ENCODE peak calls at places on chromosomes 16 and 17, in four cellular contexts. N is H1, G is IMR-90, O is mesenchymal stem cell. A is an unnamed sample.

GRCh38 chr17:80409626-80410025 is 5.3 kb upstream of the ENDOV start:
- DNase-seq in N (no peak), G (no peak), O (no peak), A (no peak)

GRCh38 chr17:82647593-82648164 is 565 bp downstream of the WDR45B start:
- DNase-seq in N (no peak), G (no peak), O (peak), A (peak)

GRCh38 chr17:77498875-77499698 is 358.3 kb downstream of the SEC14L1 start:
- DNase-seq in N (no peak), G (no peak), O (no peak), A (no peak)

GRCh38 chr17:15900871-15901270 is 44.1 kb upstream of the ADORA2B start:
- DNase-seq in N (no peak), G (no peak), O (no peak), A (no peak)

GRCh38 chr17:81386646-81387234 is 8.5 kb upstream of the BAHCC1 start:
- DNase-seq in N (no peak), G (no peak), O (no peak), A (no peak)

GRCh38 chr17:81252336-81253329 is 13.5 kb downstream of the NDUFAF8 start:
- DNase-seq in N (no peak), G (no peak), O (no peak), A (no peak)

GRCh38 chr16:82368041-82368440 is 198.0 kb upstream of the MPHOSPH6 start:
- DNase-seq in N (no peak), G (peak), O (peak), A (no peak)

GRCh38 chr17:80361495-80362220 is 53.3 kb upstream of the ENDOV start:
- DNase-seq in N (peak), G (no peak), O (peak), A (peak)

GRCh38 chr17:49132699-49133364 is at the start of gene B4GALNT2:
- DNase-seq in N (peak), G (no peak), O (peak), A (no peak)

GRCh38 chr16:4315185-4316102 is at the start of gene GLIS2:
- DNase-seq in N (peak), G (peak), O (peak), A (peak)

GRCh38 chr17:79612468-79613194 is 1.8 kb upstream of the RBFOX3 start:
- DNase-seq in N (peak), G (peak), O (no peak), A (peak)

DNA sequence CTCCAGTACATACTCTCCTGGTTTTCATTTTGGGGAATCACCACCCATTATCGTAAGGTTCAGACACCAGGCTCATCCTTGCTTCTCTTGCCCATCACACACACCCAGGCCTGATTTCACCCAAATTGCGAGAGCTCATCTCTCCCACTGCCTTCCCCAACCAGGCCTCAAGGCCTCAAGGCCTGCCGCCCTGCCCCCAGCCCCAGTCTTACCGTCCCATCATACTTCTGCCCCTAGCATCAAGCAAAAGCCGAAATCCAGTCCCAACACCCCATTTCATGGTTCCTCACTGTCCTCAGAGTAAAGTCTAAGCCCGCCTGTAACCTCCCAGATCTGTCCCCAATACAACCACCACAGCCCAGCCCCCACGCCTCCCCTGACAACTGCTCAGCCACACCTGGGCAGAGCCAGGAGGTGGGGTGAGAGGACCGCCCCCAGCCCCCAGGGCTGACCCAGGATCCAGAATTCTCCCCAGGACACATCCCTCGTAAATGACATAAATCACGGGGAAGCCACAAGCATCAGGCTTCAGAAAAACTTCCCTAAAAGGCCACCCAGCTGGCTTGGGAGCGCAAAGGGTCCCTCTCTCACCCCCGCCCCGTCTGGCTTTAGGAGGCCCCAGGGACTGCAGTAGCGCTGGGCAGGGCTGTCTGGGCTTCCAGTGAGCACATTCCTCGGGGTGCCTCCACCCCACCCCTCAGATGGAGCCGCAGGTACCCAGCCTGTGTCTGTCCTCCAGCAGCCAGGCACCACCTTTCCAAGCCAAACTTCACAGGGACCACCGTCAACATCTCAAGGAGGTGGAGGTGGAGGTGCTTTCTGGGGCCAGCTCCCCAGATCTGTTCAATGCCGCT is 9.6 kb upstream of the P2RX1 start:
- DNase-seq in N (no peak), G (no peak), O (no peak), A (no peak)
- H3K14ac ChIP-seq in N (no peak), G (no peak), O (no peak), A (no peak)

DNA sequence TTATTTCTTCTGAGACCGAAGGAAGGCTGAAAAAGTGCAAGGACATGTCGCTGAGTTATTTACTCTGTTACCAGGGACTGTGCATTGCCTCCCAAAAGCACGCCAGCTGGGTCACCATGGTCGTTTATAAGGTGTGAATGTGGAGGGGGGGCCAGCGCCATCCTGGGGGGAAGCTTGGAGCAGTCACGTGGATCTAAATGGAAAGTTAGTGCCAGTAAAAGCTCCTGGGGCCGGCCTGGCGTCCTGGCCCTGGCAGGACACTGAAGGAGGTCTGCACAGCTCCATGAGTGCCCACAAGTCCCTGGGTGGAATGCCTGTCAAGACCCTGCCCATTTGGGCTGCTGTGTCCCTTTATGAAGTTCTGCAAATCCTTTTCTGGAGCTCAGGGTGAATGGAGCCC is 82.6 kb downstream of the C16orf95 start:
- DNase-seq in N (no peak), G (no peak), O (no peak), A (no peak)
- H2AFZ ChIP-seq in N (no peak), G (peak), O (no peak), A (no peak)

DNA sequence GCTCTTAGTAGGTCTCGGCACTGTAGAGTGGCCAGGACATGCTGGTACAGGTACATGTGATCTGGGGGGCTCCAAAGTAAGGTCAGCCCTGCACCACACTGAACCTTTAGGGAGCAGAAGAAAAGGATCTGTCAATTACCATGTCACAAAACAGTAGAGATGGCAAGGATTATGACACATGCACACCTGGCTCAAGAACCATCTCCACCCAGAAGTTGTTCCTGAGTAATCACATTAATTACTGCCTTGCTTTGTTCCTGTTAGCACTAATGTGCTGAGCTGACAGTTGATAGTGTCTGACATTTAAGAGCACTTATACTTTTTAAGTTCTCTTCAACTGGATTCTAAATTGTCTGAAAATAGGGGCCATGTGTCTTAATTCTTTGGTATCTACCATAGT is 9.5 kb downstream of the BLTP2 start:
- DNase-seq in N (no peak), G (no peak), O (no peak), A (no peak)
- H3K14ac ChIP-seq in N (no peak), G (no peak), O (no peak), A (no peak)

GRCh38 chr17:57578608-57578990 is 166.5 kb downstream of the CCDC182 start:
- DNase-seq in N (no peak), G (peak), O (no peak), A (no peak)
- H2AFZ ChIP-seq in N (no peak), G (peak), O (no peak), A (peak)

DNA sequence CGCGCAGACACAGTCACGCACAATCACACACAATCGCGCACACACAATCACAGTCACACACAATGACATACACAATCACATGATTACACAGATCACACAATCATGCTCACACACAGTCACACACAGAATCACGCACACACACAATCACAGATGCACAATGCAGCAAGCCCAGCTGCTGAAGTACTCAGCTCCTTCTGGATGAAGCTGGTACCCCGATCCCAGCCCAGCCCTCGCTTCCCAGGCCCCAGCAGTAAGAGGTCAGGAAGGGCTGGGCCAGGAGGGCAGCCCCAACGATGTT is 45.2 kb downstream of the ZDHHC7 start:
- DNase-seq in N (no peak), G (no peak), O (no peak), A (no peak)
- H3K14ac ChIP-seq in N (no peak), G (no peak), O (no peak), A (no peak)

DNA sequence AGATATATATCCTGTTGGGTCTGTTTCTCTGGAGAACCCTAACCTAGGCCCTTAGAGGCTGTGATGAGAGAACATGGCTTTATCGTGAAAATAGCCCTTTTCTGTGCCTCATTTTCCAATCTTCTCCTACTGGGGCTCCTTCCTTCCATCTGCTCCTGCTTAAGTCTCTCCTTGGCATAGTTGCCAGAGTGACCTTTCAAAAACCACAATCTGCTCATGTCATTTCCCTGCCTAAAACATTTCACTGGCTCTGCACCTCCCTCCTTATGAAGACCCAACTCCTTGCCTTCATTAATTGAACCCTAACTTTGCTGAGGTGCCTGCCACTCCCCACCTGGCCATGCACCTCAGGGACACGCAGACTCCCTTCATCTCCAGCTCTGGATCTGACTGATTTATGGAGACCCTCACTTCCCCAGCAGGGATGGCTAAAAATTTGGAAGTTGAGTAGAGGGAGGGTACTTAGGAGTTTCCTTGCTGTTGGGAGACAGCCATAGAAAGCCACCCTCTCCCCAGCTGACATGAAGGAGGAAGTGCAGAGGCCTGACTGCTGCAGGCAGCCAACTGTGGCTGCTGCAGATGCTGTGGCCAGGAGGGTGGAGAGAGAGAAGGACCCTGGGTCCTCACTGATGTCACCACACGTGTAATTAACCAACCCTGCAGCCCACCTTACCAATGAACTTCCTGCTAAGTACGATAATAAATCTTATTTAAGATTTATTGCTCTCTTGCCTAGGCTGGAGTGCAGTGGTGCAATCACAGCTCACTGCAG is 6.3 kb upstream of the GGA2 start:
- DNase-seq in N (no peak), G (no peak), O (no peak), A (no peak)
- H2AFZ ChIP-seq in N (no peak), G (peak), O (no peak), A (no peak)